ENCODE peak calls at places on chromosomes 6 and 20, in four cellular contexts. One of them, this sample, is unnamed.

GRCh38 chr20:4412216-4412615 is 309.5 kb upstream of the PRND start:
- DNase-seq in stimulated activated CD8-positive, alpha-beta memory T cell treated with anti-CD3 and anti-CD28 coated beads, Interleukin-2, amount 100 ng/mL, for 1 hour: no peak
- DNase-seq in AG09309: no peak
- DNase-seq in neural crest cell: no peak
- DNase-seq in this sample: no peak

GRCh38 chr6:110387986-110388385 is 27.4 kb downstream of the DDO start:
- DNase-seq in stimulated activated CD8-positive, alpha-beta memory T cell treated with anti-CD3 and anti-CD28 coated beads, Interleukin-2, amount 100 ng/mL, for 1 hour: no peak
- DNase-seq in AG09309: no peak
- DNase-seq in neural crest cell: no peak
- DNase-seq in this sample: no peak

GRCh38 chr6:69294862-69295261 is 501.9 kb downstream of the LMBRD1 start:
- DNase-seq in stimulated activated CD8-positive, alpha-beta memory T cell treated with anti-CD3 and anti-CD28 coated beads, Interleukin-2, amount 100 ng/mL, for 1 hour: no peak
- DNase-seq in AG09309: no peak
- DNase-seq in neural crest cell: no peak
- DNase-seq in this sample: no peak

GRCh38 chr6:74733830-74734591 is 471.8 kb downstream of the COL12A1 start:
- DNase-seq in stimulated activated CD8-positive, alpha-beta memory T cell treated with anti-CD3 and anti-CD28 coated beads, Interleukin-2, amount 100 ng/mL, for 1 hour: no peak
- DNase-seq in AG09309: no peak
- DNase-seq in neural crest cell: no peak
- DNase-seq in this sample: peak

GRCh38 chr20:41261790-41262717 is 55.5 kb downstream of the ZHX3 start:
- DNase-seq in stimulated activated CD8-positive, alpha-beta memory T cell treated with anti-CD3 and anti-CD28 coated beads, Interleukin-2, amount 100 ng/mL, for 1 hour: no peak
- DNase-seq in AG09309: no peak
- DNase-seq in neural crest cell: no peak
- DNase-seq in this sample: no peak

GRCh38 chr6:63802606-63803206 is 167.1 kb downstream of the PHF3 start:
- DNase-seq in stimulated activated CD8-positive, alpha-beta memory T cell treated with anti-CD3 and anti-CD28 coated beads, Interleukin-2, amount 100 ng/mL, for 1 hour: no peak
- DNase-seq in AG09309: no peak
- DNase-seq in neural crest cell: no peak
- DNase-seq in this sample: no peak

GRCh38 chr6:43990275-43990626 is 137.0 kb downstream of the MRPL14 start:
- DNase-seq in stimulated activated CD8-positive, alpha-beta memory T cell treated with anti-CD3 and anti-CD28 coated beads, Interleukin-2, amount 100 ng/mL, for 1 hour: no peak
- DNase-seq in AG09309: no peak
- DNase-seq in neural crest cell: no peak
- DNase-seq in this sample: no peak

GRCh38 chr6:100678027-100678426 is 203.1 kb downstream of the ASCC3 start:
- DNase-seq in stimulated activated CD8-positive, alpha-beta memory T cell treated with anti-CD3 and anti-CD28 coated beads, Interleukin-2, amount 100 ng/mL, for 1 hour: no peak
- DNase-seq in AG09309: no peak
- DNase-seq in neural crest cell: no peak
- DNase-seq in this sample: no peak

GRCh38 chr6:9409126-9409525 is 973.8 kb upstream of the SLC35B3 start:
- DNase-seq in stimulated activated CD8-positive, alpha-beta memory T cell treated with anti-CD3 and anti-CD28 coated beads, Interleukin-2, amount 100 ng/mL, for 1 hour: no peak
- DNase-seq in AG09309: no peak
- DNase-seq in neural crest cell: no peak
- DNase-seq in this sample: no peak

GRCh38 chr6:91482498-91482897 is 895.6 kb upstream of the MAP3K7 start:
- DNase-seq in stimulated activated CD8-positive, alpha-beta memory T cell treated with anti-CD3 and anti-CD28 coated beads, Interleukin-2, amount 100 ng/mL, for 1 hour: no peak
- DNase-seq in AG09309: no peak
- DNase-seq in neural crest cell: no peak
- DNase-seq in this sample: no peak

GRCh38 chr6:23498013-23498412 is 628.0 kb upstream of the NRSN1 start:
- DNase-seq in stimulated activated CD8-positive, alpha-beta memory T cell treated with anti-CD3 and anti-CD28 coated beads, Interleukin-2, amount 100 ng/mL, for 1 hour: no peak
- DNase-seq in AG09309: no peak
- DNase-seq in neural crest cell: no peak
- DNase-seq in this sample: peak

GRCh38 chr20:848218-848617 is 14.7 kb downstream of the FAM110A start:
- DNase-seq in stimulated activated CD8-positive, alpha-beta memory T cell treated with anti-CD3 and anti-CD28 coated beads, Interleukin-2, amount 100 ng/mL, for 1 hour: no peak
- DNase-seq in AG09309: no peak
- DNase-seq in neural crest cell: no peak
- DNase-seq in this sample: no peak

GRCh38 chr20:46246527-46246926 is 61.8 kb downstream of the CDH22 start:
- DNase-seq in stimulated activated CD8-positive, alpha-beta memory T cell treated with anti-CD3 and anti-CD28 coated beads, Interleukin-2, amount 100 ng/mL, for 1 hour: no peak
- DNase-seq in AG09309: no peak
- DNase-seq in neural crest cell: no peak
- DNase-seq in this sample: no peak

GRCh38 chr6:14321992-14322772 is 204.6 kb downstream of the CD83 start:
- DNase-seq in stimulated activated CD8-positive, alpha-beta memory T cell treated with anti-CD3 and anti-CD28 coated beads, Interleukin-2, amount 100 ng/mL, for 1 hour: no peak
- DNase-seq in AG09309: no peak
- DNase-seq in neural crest cell: no peak
- DNase-seq in this sample: no peak

GRCh38 chr6:44855562-44856494 is 468.3 kb downstream of the CDC5L start:
- DNase-seq in stimulated activated CD8-positive, alpha-beta memory T cell treated with anti-CD3 and anti-CD28 coated beads, Interleukin-2, amount 100 ng/mL, for 1 hour: no peak
- DNase-seq in AG09309: peak
- DNase-seq in neural crest cell: no peak
- DNase-seq in this sample: peak

GRCh38 chr20:31605902-31606677 is 1.0 kb downstream of the ID1 start:
- DNase-seq in stimulated activated CD8-positive, alpha-beta memory T cell treated with anti-CD3 and anti-CD28 coated beads, Interleukin-2, amount 100 ng/mL, for 1 hour: no peak
- DNase-seq in AG09309: no peak
- DNase-seq in neural crest cell: peak
- DNase-seq in this sample: no peak

GRCh38 chr6:36735110-36735971 is 37.7 kb downstream of the RAB44 start:
- DNase-seq in stimulated activated CD8-positive, alpha-beta memory T cell treated with anti-CD3 and anti-CD28 coated beads, Interleukin-2, amount 100 ng/mL, for 1 hour: no peak
- DNase-seq in AG09309: peak
- DNase-seq in neural crest cell: no peak
- DNase-seq in this sample: peak

GRCh38 chr6:35427851-35428321 is 24.3 kb upstream of the FANCE start:
- DNase-seq in stimulated activated CD8-positive, alpha-beta memory T cell treated with anti-CD3 and anti-CD28 coated beads, Interleukin-2, amount 100 ng/mL, for 1 hour: no peak
- DNase-seq in AG09309: no peak
- DNase-seq in neural crest cell: no peak
- DNase-seq in this sample: peak

GRCh38 chr6:5850848-5851255 is 155.9 kb downstream of the NRN1 start:
- DNase-seq in stimulated activated CD8-positive, alpha-beta memory T cell treated with anti-CD3 and anti-CD28 coated beads, Interleukin-2, amount 100 ng/mL, for 1 hour: no peak
- DNase-seq in AG09309: no peak
- DNase-seq in neural crest cell: no peak
- DNase-seq in this sample: no peak

GRCh38 chr20:49591217-49591865 is 23.4 kb upstream of the PTGIS start:
- DNase-seq in stimulated activated CD8-positive, alpha-beta memory T cell treated with anti-CD3 and anti-CD28 coated beads, Interleukin-2, amount 100 ng/mL, for 1 hour: no peak
- DNase-seq in AG09309: no peak
- DNase-seq in neural crest cell: no peak
- DNase-seq in this sample: no peak

GRCh38 chr20:34316191-34316814 is 13.1 kb upstream of the AHCY start:
- DNase-seq in stimulated activated CD8-positive, alpha-beta memory T cell treated with anti-CD3 and anti-CD28 coated beads, Interleukin-2, amount 100 ng/mL, for 1 hour: no peak
- DNase-seq in AG09309: peak
- DNase-seq in neural crest cell: no peak
- DNase-seq in this sample: no peak

GRCh38 chr6:113763311-113763766 is 93.8 kb upstream of the MARCKS start:
- DNase-seq in stimulated activated CD8-positive, alpha-beta memory T cell treated with anti-CD3 and anti-CD28 coated beads, Interleukin-2, amount 100 ng/mL, for 1 hour: no peak
- DNase-seq in AG09309: no peak
- DNase-seq in neural crest cell: no peak
- DNase-seq in this sample: no peak

GRCh38 chr6:33030245-33030644 is 20.9 kb upstream of the HLA-DOA start:
- DNase-seq in stimulated activated CD8-positive, alpha-beta memory T cell treated with anti-CD3 and anti-CD28 coated beads, Interleukin-2, amount 100 ng/mL, for 1 hour: no peak
- DNase-seq in AG09309: no peak
- DNase-seq in neural crest cell: no peak
- DNase-seq in this sample: no peak

GRCh38 chr6:79668381-79668780 is 37.3 kb downstream of the SH3BGRL2 start:
- DNase-seq in stimulated activated CD8-positive, alpha-beta memory T cell treated with anti-CD3 and anti-CD28 coated beads, Interleukin-2, amount 100 ng/mL, for 1 hour: no peak
- DNase-seq in AG09309: no peak
- DNase-seq in neural crest cell: no peak
- DNase-seq in this sample: no peak

GRCh38 chr6:108113557-108114519 is 39.3 kb upstream of the OSTM1 start:
- DNase-seq in stimulated activated CD8-positive, alpha-beta memory T cell treated with anti-CD3 and anti-CD28 coated beads, Interleukin-2, amount 100 ng/mL, for 1 hour: no peak
- DNase-seq in AG09309: peak
- DNase-seq in neural crest cell: peak
- DNase-seq in this sample: no peak

GRCh38 chr20:43461894-43462293 is 4.2 kb downstream of the SRSF6 start:
- DNase-seq in stimulated activated CD8-positive, alpha-beta memory T cell treated with anti-CD3 and anti-CD28 coated beads, Interleukin-2, amount 100 ng/mL, for 1 hour: no peak
- DNase-seq in AG09309: no peak
- DNase-seq in neural crest cell: no peak
- DNase-seq in this sample: no peak

GRCh38 chr20:59939879-59940128 is 301 bp downstream of the PPP1R3D start:
- DNase-seq in stimulated activated CD8-positive, alpha-beta memory T cell treated with anti-CD3 and anti-CD28 coated beads, Interleukin-2, amount 100 ng/mL, for 1 hour: no peak
- DNase-seq in AG09309: no peak
- DNase-seq in neural crest cell: no peak
- DNase-seq in this sample: no peak

GRCh38 chr6:139982652-139983051 is 608.2 kb upstream of the CITED2 start:
- DNase-seq in stimulated activated CD8-positive, alpha-beta memory T cell treated with anti-CD3 and anti-CD28 coated beads, Interleukin-2, amount 100 ng/mL, for 1 hour: no peak
- DNase-seq in AG09309: peak
- DNase-seq in neural crest cell: no peak
- DNase-seq in this sample: peak

GRCh38 chr6:128305228-128305627 is 215.2 kb downstream of the PTPRK start:
- DNase-seq in stimulated activated CD8-positive, alpha-beta memory T cell treated with anti-CD3 and anti-CD28 coated beads, Interleukin-2, amount 100 ng/mL, for 1 hour: no peak
- DNase-seq in AG09309: peak
- DNase-seq in neural crest cell: no peak
- DNase-seq in this sample: no peak

This sample was measured in skeletal muscle cell.